ENCODE peak calls at places on chromosomes 12 and 14, in six cellular contexts. K is activated B cell treated with CpG ODN at 0.5 μM for 24 hours, L is ovary, V is cardiac muscle cell, G is mammary epithelial cell, U is psoas muscle. J is an unnamed sample.

GRCh38 chr12:92030618-92031017 is 115.0 kb downstream of the BTG1 start:
- DNase-seq in V (peak; percentile 79), G (peak; percentile 43), L (no peak), U (no peak), K (no peak), J (no peak)

GRCh38 chr12:902581-902980 is 46.9 kb downstream of the RAD52 start:
- DNase-seq in G (no peak), L (no peak), U (no peak), V (no peak), K (no peak), J (no peak)

GRCh38 chr12:58419182-58419760 is 477.9 kb downstream of the ATP23 start:
- DNase-seq in L (no peak), V (no peak), K (no peak), G (no peak), U (no peak), J (no peak)

GRCh38 chr12:131101006-131101405 is 147.3 kb downstream of the ADGRD1 start:
- DNase-seq in U (no peak), G (no peak), L (no peak), K (peak; percentile 3), V (no peak), J (no peak)

GRCh38 chr12:6778212-6778570 is 5.9 kb downstream of the LAG3 start:
- DNase-seq in K (no peak), G (no peak), U (peak; percentile 41), V (peak; percentile 59), L (peak; percentile 80), J (no peak)

GRCh38 chr14:70873627-70874026 is 33.6 kb upstream of the PCNX1 start:
- DNase-seq in U (no peak), L (no peak), G (no peak), V (no peak), K (no peak), J (no peak)

GRCh38 chr14:58501214-58501816 is 73.8 kb downstream of the KIAA0586 start:
- DNase-seq in U (no peak), K (no peak), V (peak; percentile 90), L (no peak), G (peak; percentile 38), J (peak; percentile 51)

GRCh38 chr14:80602931-80603330 is 338.6 kb downstream of the CEP128 start:
- DNase-seq in G (no peak), K (no peak), U (no peak), V (no peak), L (no peak), J (no peak)

GRCh38 chr14:60348211-60348610 is 99.2 kb downstream of the PPM1A start:
- DNase-seq in G (no peak), U (no peak), L (no peak), K (no peak), V (no peak), J (no peak)

GRCh38 chr12:96487214-96487613 is 2.2 kb upstream of the CFAP54 start:
- DNase-seq in G (peak; percentile 81), L (no peak), V (peak; percentile 70), K (no peak), U (no peak), J (no peak)

GRCh38 chr14:22296088-22296487 is 292.9 kb downstream of the DAD1 start:
- DNase-seq in G (no peak), K (no peak), L (no peak), U (no peak), V (no peak), J (no peak)

GRCh38 chr12:53161119-53161911 is 19.2 kb upstream of the ZNF740 start:
- DNase-seq in U (no peak), V (no peak), G (no peak), L (no peak), K (no peak), J (no peak)

GRCh38 chr12:90170740-90171139 is 462.1 kb upstream of the ATP2B1 start:
- DNase-seq in L (no peak), U (no peak), V (no peak), K (no peak), G (no peak), J (no peak)

GRCh38 chr12:113524495-113524894 is 52.8 kb upstream of the LHX5 start:
- DNase-seq in V (no peak), K (no peak), L (no peak), G (no peak), U (no peak), J (no peak)
- TF ChIP-seq CTCF in V (no peak), K (no peak), L (no peak), G (no peak), U (no peak), J (no peak)

GRCh38 chr12:105067511-105068031 is 16.7 kb downstream of the ALDH1L2 start:
- DNase-seq in G (no peak), U (no peak), K (no peak), V (peak; percentile 15), L (no peak), J (no peak)
- TF ChIP-seq CTCF in G (no peak), U (no peak), K (no peak), V (no peak), L (no peak), J (no peak)

GRCh38 chr14:65827520-65827919 is 415.0 kb downstream of the FUT8 start:
- DNase-seq in V (no peak), G (no peak), U (no peak), L (no peak), K (no peak), J (no peak)
- TF ChIP-seq CTCF in V (no peak), G (no peak), U (no peak), L (no peak), K (no peak), J (no peak)

GRCh38 chr14:77800814-77801213 is 905 bp downstream of the ADCK1 start:
- DNase-seq in K (no peak), U (no peak), G (no peak), V (no peak), L (no peak), J (no peak)
- TF ChIP-seq CTCF in K (no peak), U (no peak), G (no peak), V (no peak), L (no peak), J (no peak)

GRCh38 chr12:44247588-44247987 is 411.7 kb downstream of the TMEM117 start:
- DNase-seq in L (no peak), V (no peak), K (no peak), U (no peak), G (no peak), J (no peak)
- TF ChIP-seq CTCF in L (no peak), V (no peak), K (no peak), U (no peak), G (peak; percentile 9), J (no peak)

GRCh38 chr14:47264842-47265241 is 410.6 kb downstream of the MDGA2 start:
- DNase-seq in V (no peak), K (no peak), L (no peak), U (no peak), G (no peak), J (no peak)

GRCh38 chr14:47256968-47257367 is 418.4 kb downstream of the MDGA2 start:
- DNase-seq in G (no peak), L (no peak), U (no peak), K (no peak), V (no peak), J (no peak)

GRCh38 chr14:47259796-47260195 is 415.6 kb downstream of the MDGA2 start:
- DNase-seq in L (no peak), G (no peak), U (no peak), V (no peak), K (no peak), J (no peak)

DNA sequence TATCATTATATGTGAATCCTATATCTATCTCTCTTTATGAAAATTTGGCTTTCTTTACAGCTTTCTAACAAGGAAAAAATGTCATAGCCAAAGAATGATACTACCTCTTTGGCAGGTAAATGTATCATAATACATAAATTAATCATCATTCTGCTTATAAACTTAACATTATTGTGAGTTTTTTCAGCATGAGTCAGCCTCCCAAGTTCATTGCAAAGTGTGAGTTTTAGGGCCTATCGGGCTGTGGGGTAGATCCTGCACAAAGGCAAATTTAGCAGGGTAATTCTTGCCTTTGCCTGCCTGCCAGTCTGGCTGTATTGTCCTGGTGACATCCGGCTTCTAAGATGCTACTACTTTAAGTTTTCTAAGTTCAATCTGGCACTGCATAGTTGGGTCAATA is 412.6 kb downstream of the MDGA2 start:
- DNase-seq in L (no peak), V (no peak), U (no peak), G (no peak), K (no peak), J (no peak)
- TF ChIP-seq CTCF in L (no peak), V (no peak), U (no peak), G (no peak), K (no peak), J (no peak)

GRCh38 chr12:132189378-132190011 is 45.2 kb downstream of the NOC4L start:
- DNase-seq in K (peak; percentile 85), V (peak; percentile 94), L (peak; percentile 88), U (peak; percentile 89), G (peak; percentile 88), J (peak; percentile 88)
- TF ChIP-seq CTCF in K (no peak), V (no peak), L (no peak), U (no peak), G (no peak), J (no peak)

DNA sequence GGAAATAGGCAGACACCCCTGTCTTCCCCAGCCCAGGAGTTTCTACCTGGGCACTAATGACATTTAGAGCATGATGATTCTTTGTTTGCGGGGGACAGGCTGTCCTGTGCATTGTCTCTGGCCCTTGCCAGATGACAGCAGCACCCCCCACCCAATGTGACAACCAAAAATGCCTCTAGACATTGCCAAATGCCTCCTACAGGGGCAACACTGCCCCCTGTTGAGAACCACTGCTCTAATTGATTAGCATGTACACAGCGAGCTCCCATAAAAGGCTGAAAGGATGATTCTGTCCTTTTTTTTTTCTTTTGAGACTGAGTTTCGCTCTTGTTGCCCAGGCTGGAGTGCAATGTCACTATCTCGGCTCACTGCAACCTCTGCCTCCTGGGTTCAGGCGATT is 50.5 kb downstream of the MAP1LC3B2 start:
- DNase-seq in U (no peak), V (no peak), G (no peak), K (no peak), L (no peak), J (peak; percentile 42)
- TF ChIP-seq CTCF in U (no peak), V (peak; percentile 43), G (peak; percentile 30), K (no peak), L (no peak), J (no peak)

GRCh38 chr14:102785598-102785963 is 8.3 kb downstream of the TRAF3 start:
- DNase-seq in K (no peak), V (no peak), U (no peak), L (no peak), G (no peak), J (peak; percentile 20)
- TF ChIP-seq CTCF in K (no peak), V (no peak), U (no peak), L (no peak), G (no peak), J (no peak)

DNA sequence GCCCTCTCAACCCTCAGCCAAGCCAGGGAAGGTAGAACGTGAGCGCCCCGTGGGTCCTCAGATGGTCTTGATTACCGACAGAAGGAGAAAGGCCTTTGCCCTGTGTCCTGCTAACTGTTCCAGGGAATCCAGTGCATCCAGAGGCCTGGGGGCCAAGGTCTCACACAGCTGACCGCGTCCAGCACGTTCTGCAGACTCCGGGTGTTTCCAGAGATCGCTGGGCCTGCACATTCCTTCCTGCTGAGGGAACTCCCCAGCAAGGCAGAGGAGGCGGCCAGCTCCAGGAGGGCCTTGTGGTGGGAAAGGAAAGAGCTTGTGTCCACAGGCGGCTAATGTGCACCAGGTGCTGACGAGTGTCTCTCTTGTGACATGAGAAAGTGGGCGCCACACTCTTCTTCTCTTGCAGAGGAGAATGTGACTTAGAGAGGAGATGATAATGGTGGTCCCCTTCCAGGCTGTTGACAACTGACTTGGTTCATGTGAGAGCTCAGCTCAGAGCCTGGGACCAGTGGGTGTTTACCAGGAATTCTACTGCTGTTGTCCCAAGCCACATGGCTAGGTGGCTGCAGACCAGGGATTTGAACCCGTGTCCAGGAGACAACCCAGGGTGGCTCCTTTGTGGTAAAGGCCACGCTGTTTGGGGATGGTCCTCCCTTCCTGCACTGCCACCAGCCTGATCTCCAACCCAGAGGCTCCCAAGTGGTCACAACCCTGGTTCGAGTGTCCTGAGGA is 46.8 kb upstream of the DLK1 start:
- DNase-seq in L (peak; percentile 93), U (peak; percentile 59), V (peak; percentile 82), K (no peak), G (no peak), J (peak; percentile 19)
- TF ChIP-seq CTCF in L (peak; percentile 77), U (no peak), V (peak; percentile 27), K (no peak), G (no peak), J (no peak)